ENCODE peak calls at places on chromosomes 16 and 17, in ten cellular contexts. One of them, this sample, is unnamed.

GRCh38 chr17:81049372-81049911 is 14.5 kb downstream of the BAIAP2 start:
- DNase-seq in stimulated activated CD4-positive, alpha-beta T cell treated with anti-CD3 and anti-CD28 coated beads, Interleukin-1b, Interleukin-23, amount 100 ng/mL, for 24 hours: no peak
- DNase-seq in B cell: no peak
- DNase-seq in thoracic aorta: no peak
- DNase-seq in activated CD4-positive, alpha-beta memory T cell treated with anti-CD3 and anti-CD28 coated beads, Interleukin-2, amount 10 ng/mL, durations not matched to agents 7 days and 5 days: no peak
- DNase-seq in Daoy: no peak
- DNase-seq in fibroblast of lung: no peak
- DNase-seq in T-helper 2 cell: no peak
- DNase-seq in NCI-H1417: no peak
- DNase-seq in mesenteric fat pad: no peak
- DNase-seq in this sample: no peak

GRCh38 chr16:8964462-8964861 is 756 bp upstream of the USP7 start:
- DNase-seq in stimulated activated CD4-positive, alpha-beta T cell treated with anti-CD3 and anti-CD28 coated beads, Interleukin-1b, Interleukin-23, amount 100 ng/mL, for 24 hours: no peak
- DNase-seq in T-helper 2 cell: no peak
- DNase-seq in fibroblast of lung: no peak
- DNase-seq in B cell: no peak
- DNase-seq in activated CD4-positive, alpha-beta memory T cell treated with anti-CD3 and anti-CD28 coated beads, Interleukin-2, amount 10 ng/mL, durations not matched to agents 7 days and 5 days: no peak
- DNase-seq in NCI-H1417: no peak
- DNase-seq in Daoy: no peak
- DNase-seq in mesenteric fat pad: no peak
- DNase-seq in thoracic aorta: no peak
- DNase-seq in this sample: no peak

GRCh38 chr16:22969567-22969966 is 155.6 kb downstream of the HS3ST2 start:
- DNase-seq in activated CD4-positive, alpha-beta memory T cell treated with anti-CD3 and anti-CD28 coated beads, Interleukin-2, amount 10 ng/mL, durations not matched to agents 7 days and 5 days: no peak
- DNase-seq in B cell: no peak
- DNase-seq in mesenteric fat pad: no peak
- DNase-seq in stimulated activated CD4-positive, alpha-beta T cell treated with anti-CD3 and anti-CD28 coated beads, Interleukin-1b, Interleukin-23, amount 100 ng/mL, for 24 hours: no peak
- DNase-seq in fibroblast of lung: no peak
- DNase-seq in NCI-H1417: no peak
- DNase-seq in T-helper 2 cell: no peak
- DNase-seq in Daoy: no peak
- DNase-seq in thoracic aorta: no peak
- DNase-seq in this sample: no peak

GRCh38 chr17:33521784-33522183 is 228.7 kb upstream of the ASIC2 start:
- DNase-seq in B cell: no peak
- DNase-seq in T-helper 2 cell: no peak
- DNase-seq in mesenteric fat pad: no peak
- DNase-seq in NCI-H1417: no peak
- DNase-seq in fibroblast of lung: no peak
- DNase-seq in stimulated activated CD4-positive, alpha-beta T cell treated with anti-CD3 and anti-CD28 coated beads, Interleukin-1b, Interleukin-23, amount 100 ng/mL, for 24 hours: no peak
- DNase-seq in thoracic aorta: no peak
- DNase-seq in Daoy: peak; percentile 46
- DNase-seq in activated CD4-positive, alpha-beta memory T cell treated with anti-CD3 and anti-CD28 coated beads, Interleukin-2, amount 10 ng/mL, durations not matched to agents 7 days and 5 days: no peak
- DNase-seq in this sample: peak; percentile 79

GRCh38 chr16:66275795-66276428 is 90.6 kb upstream of the CDH5 start:
- DNase-seq in B cell: no peak
- DNase-seq in T-helper 2 cell: no peak
- DNase-seq in stimulated activated CD4-positive, alpha-beta T cell treated with anti-CD3 and anti-CD28 coated beads, Interleukin-1b, Interleukin-23, amount 100 ng/mL, for 24 hours: no peak
- DNase-seq in fibroblast of lung: peak; percentile 78
- DNase-seq in activated CD4-positive, alpha-beta memory T cell treated with anti-CD3 and anti-CD28 coated beads, Interleukin-2, amount 10 ng/mL, durations not matched to agents 7 days and 5 days: peak; percentile 17
- DNase-seq in NCI-H1417: peak; percentile 61
- DNase-seq in thoracic aorta: no peak
- DNase-seq in mesenteric fat pad: no peak
- DNase-seq in Daoy: peak; percentile 56
- DNase-seq in this sample: peak; percentile 52

GRCh38 chr17:7382901-7383300 is 2.0 kb downstream of the TNK1 start:
- DNase-seq in T-helper 2 cell: no peak
- DNase-seq in B cell: no peak
- DNase-seq in activated CD4-positive, alpha-beta memory T cell treated with anti-CD3 and anti-CD28 coated beads, Interleukin-2, amount 10 ng/mL, durations not matched to agents 7 days and 5 days: no peak
- DNase-seq in NCI-H1417: no peak
- DNase-seq in fibroblast of lung: no peak
- DNase-seq in stimulated activated CD4-positive, alpha-beta T cell treated with anti-CD3 and anti-CD28 coated beads, Interleukin-1b, Interleukin-23, amount 100 ng/mL, for 24 hours: no peak
- DNase-seq in thoracic aorta: no peak
- DNase-seq in mesenteric fat pad: no peak
- DNase-seq in Daoy: no peak
- DNase-seq in this sample: no peak

GRCh38 chr16:3074860-3075545 is 9.6 kb downstream of the IL32 start:
- DNase-seq in stimulated activated CD4-positive, alpha-beta T cell treated with anti-CD3 and anti-CD28 coated beads, Interleukin-1b, Interleukin-23, amount 100 ng/mL, for 24 hours: no peak
- DNase-seq in Daoy: no peak
- DNase-seq in activated CD4-positive, alpha-beta memory T cell treated with anti-CD3 and anti-CD28 coated beads, Interleukin-2, amount 10 ng/mL, durations not matched to agents 7 days and 5 days: peak; percentile 94
- DNase-seq in mesenteric fat pad: no peak
- DNase-seq in fibroblast of lung: no peak
- DNase-seq in B cell: peak; percentile 77
- DNase-seq in NCI-H1417: no peak
- DNase-seq in thoracic aorta: no peak
- DNase-seq in T-helper 2 cell: peak; percentile 93
- DNase-seq in this sample: no peak

GRCh38 chr16:73049051-73049910 is 1.4 kb upstream of the ZFHX3 start:
- DNase-seq in NCI-H1417: no peak
- DNase-seq in fibroblast of lung: no peak
- DNase-seq in thoracic aorta: no peak
- DNase-seq in T-helper 2 cell: no peak
- DNase-seq in Daoy: no peak
- DNase-seq in mesenteric fat pad: no peak
- DNase-seq in B cell: no peak
- DNase-seq in activated CD4-positive, alpha-beta memory T cell treated with anti-CD3 and anti-CD28 coated beads, Interleukin-2, amount 10 ng/mL, durations not matched to agents 7 days and 5 days: no peak
- DNase-seq in stimulated activated CD4-positive, alpha-beta T cell treated with anti-CD3 and anti-CD28 coated beads, Interleukin-1b, Interleukin-23, amount 100 ng/mL, for 24 hours: no peak
- DNase-seq in this sample: no peak

GRCh38 chr16:27805828-27806351 is 255.9 kb downstream of the KATNIP start:
- DNase-seq in mesenteric fat pad: no peak
- DNase-seq in T-helper 2 cell: no peak
- DNase-seq in fibroblast of lung: no peak
- DNase-seq in activated CD4-positive, alpha-beta memory T cell treated with anti-CD3 and anti-CD28 coated beads, Interleukin-2, amount 10 ng/mL, durations not matched to agents 7 days and 5 days: no peak
- DNase-seq in B cell: no peak
- DNase-seq in stimulated activated CD4-positive, alpha-beta T cell treated with anti-CD3 and anti-CD28 coated beads, Interleukin-1b, Interleukin-23, amount 100 ng/mL, for 24 hours: no peak
- DNase-seq in thoracic aorta: no peak
- DNase-seq in Daoy: no peak
- DNase-seq in NCI-H1417: no peak
- DNase-seq in this sample: no peak